ENCODE peak calls at places on chromosomes 11 and 22, in nine cellular contexts. One of them, this sample, is unnamed.

GRCh38 chr11:123532131-123532530 is 102.1 kb downstream of the GRAMD1B start:
- DNase-seq in fibroblast of mammary gland: no peak
- DNase-seq in AG10803: no peak
- DNase-seq in heart right ventricle: no peak
- DNase-seq in mammary epithelial cell: no peak
- DNase-seq in spleen: no peak
- DNase-seq in uterus: no peak
- DNase-seq in pancreas: no peak
- DNase-seq in IMR-90: no peak
- DNase-seq in this sample: no peak

GRCh38 chr11:92219476-92219875 is 5.1 kb upstream of the FAT3 start:
- DNase-seq in AG10803: no peak
- DNase-seq in uterus: no peak
- DNase-seq in IMR-90: no peak
- DNase-seq in spleen: no peak
- DNase-seq in fibroblast of mammary gland: no peak
- DNase-seq in mammary epithelial cell: no peak
- DNase-seq in pancreas: no peak
- DNase-seq in heart right ventricle: no peak
- DNase-seq in this sample: no peak

GRCh38 chr11:10878408-10879214 is 20.8 kb upstream of the ZBED5 start:
- DNase-seq in uterus: no peak
- DNase-seq in IMR-90: peak; percentile 72
- DNase-seq in mammary epithelial cell: peak; percentile 52
- DNase-seq in pancreas: no peak
- DNase-seq in heart right ventricle: peak; percentile 31
- DNase-seq in fibroblast of mammary gland: peak; percentile 83
- DNase-seq in AG10803: peak; percentile 74
- DNase-seq in spleen: no peak
- DNase-seq in this sample: no peak

GRCh38 chr11:48034926-48035876 is 54.8 kb downstream of the PTPRJ start:
- DNase-seq in AG10803: peak; percentile 45
- DNase-seq in IMR-90: no peak
- DNase-seq in uterus: peak; percentile 70
- DNase-seq in mammary epithelial cell: no peak
- DNase-seq in heart right ventricle: peak; percentile 20
- DNase-seq in pancreas: no peak
- DNase-seq in spleen: peak; percentile 60
- DNase-seq in fibroblast of mammary gland: peak; percentile 57
- DNase-seq in this sample: no peak

GRCh38 chr11:19378814-19379213 is 138.1 kb upstream of the E2F8 start:
- DNase-seq in AG10803: peak; percentile 55
- DNase-seq in pancreas: no peak
- DNase-seq in IMR-90: no peak
- DNase-seq in uterus: no peak
- DNase-seq in heart right ventricle: no peak
- DNase-seq in spleen: no peak
- DNase-seq in mammary epithelial cell: no peak
- DNase-seq in fibroblast of mammary gland: peak; percentile 65
- DNase-seq in this sample: no peak

GRCh38 chr11:76266701-76267100 is 60.4 kb upstream of the WNT11 start:
- DNase-seq in spleen: no peak
- DNase-seq in AG10803: no peak
- DNase-seq in fibroblast of mammary gland: no peak
- DNase-seq in uterus: no peak
- DNase-seq in mammary epithelial cell: no peak
- DNase-seq in heart right ventricle: no peak
- DNase-seq in IMR-90: no peak
- DNase-seq in pancreas: no peak
- DNase-seq in this sample: no peak

GRCh38 chr11:109798521-109798920 is 294.7 kb upstream of the ZC3H12C start:
- DNase-seq in fibroblast of mammary gland: no peak
- DNase-seq in spleen: no peak
- DNase-seq in IMR-90: peak; percentile 5
- DNase-seq in mammary epithelial cell: no peak
- DNase-seq in AG10803: peak; percentile 71
- DNase-seq in heart right ventricle: no peak
- DNase-seq in uterus: no peak
- DNase-seq in pancreas: no peak
- DNase-seq in this sample: no peak

GRCh38 chr11:12897867-12898266 is 111.2 kb upstream of the RASSF10 start:
- DNase-seq in spleen: no peak
- DNase-seq in uterus: no peak
- DNase-seq in mammary epithelial cell: no peak
- DNase-seq in heart right ventricle: no peak
- DNase-seq in IMR-90: no peak
- DNase-seq in fibroblast of mammary gland: peak; percentile 25
- DNase-seq in pancreas: no peak
- DNase-seq in AG10803: no peak
- DNase-seq in this sample: no peak

GRCh38 chr11:6241316-6241715 is 2.4 kb downstream of the CNGA4 start:
- DNase-seq in IMR-90: no peak
- DNase-seq in uterus: no peak
- DNase-seq in AG10803: no peak
- DNase-seq in spleen: no peak
- DNase-seq in heart right ventricle: no peak
- DNase-seq in fibroblast of mammary gland: no peak
- DNase-seq in mammary epithelial cell: no peak
- DNase-seq in pancreas: no peak
- DNase-seq in this sample: no peak

GRCh38 chr11:125110506-125110905 is 920 bp downstream of the TMEM218 start:
- DNase-seq in uterus: no peak
- DNase-seq in AG10803: no peak
- DNase-seq in pancreas: no peak
- DNase-seq in fibroblast of mammary gland: peak; percentile 16
- DNase-seq in mammary epithelial cell: no peak
- DNase-seq in heart right ventricle: no peak
- DNase-seq in spleen: no peak
- DNase-seq in IMR-90: no peak
- DNase-seq in this sample: no peak

GRCh38 chr11:8019671-8020597 is 32.8 kb downstream of the EIF3F start:
- DNase-seq in spleen: no peak
- DNase-seq in AG10803: peak; percentile 36
- DNase-seq in uterus: peak; percentile 54
- DNase-seq in fibroblast of mammary gland: peak; percentile 53
- DNase-seq in mammary epithelial cell: peak; percentile 34
- DNase-seq in IMR-90: peak; percentile 40
- DNase-seq in pancreas: peak; percentile 42
- DNase-seq in heart right ventricle: no peak
- DNase-seq in this sample: no peak

GRCh38 chr22:37588540-37589215 is 8.8 kb upstream of the LGALS2 start:
- DNase-seq in AG10803: no peak
- DNase-seq in heart right ventricle: no peak
- DNase-seq in pancreas: no peak
- DNase-seq in spleen: no peak
- DNase-seq in uterus: no peak
- DNase-seq in mammary epithelial cell: no peak
- DNase-seq in fibroblast of mammary gland: no peak
- DNase-seq in IMR-90: no peak
- DNase-seq in this sample: no peak

GRCh38 chr22:37599161-37599560 is 9.5 kb upstream of the GGA1 start:
- DNase-seq in uterus: no peak
- DNase-seq in pancreas: no peak
- DNase-seq in mammary epithelial cell: no peak
- DNase-seq in heart right ventricle: peak; percentile 29
- DNase-seq in fibroblast of mammary gland: no peak
- DNase-seq in AG10803: no peak
- DNase-seq in IMR-90: no peak
- DNase-seq in spleen: no peak
- DNase-seq in this sample: no peak

GRCh38 chr22:37589607-37590006 is 9.7 kb upstream of the LGALS2 start:
- DNase-seq in fibroblast of mammary gland: no peak
- DNase-seq in spleen: no peak
- DNase-seq in AG10803: no peak
- DNase-seq in mammary epithelial cell: no peak
- DNase-seq in heart right ventricle: no peak
- DNase-seq in IMR-90: no peak
- DNase-seq in pancreas: no peak
- DNase-seq in uterus: no peak
- DNase-seq in this sample: no peak

GRCh38 chr22:37591823-37592404 is 12.0 kb upstream of the LGALS2 start:
- DNase-seq in AG10803: no peak
- DNase-seq in spleen: no peak
- DNase-seq in heart right ventricle: no peak
- DNase-seq in uterus: no peak
- DNase-seq in pancreas: no peak
- DNase-seq in IMR-90: no peak
- DNase-seq in mammary epithelial cell: no peak
- DNase-seq in fibroblast of mammary gland: no peak
- DNase-seq in this sample: no peak

GRCh38 chr22:37594237-37594636 is 14.3 kb upstream of the LGALS2 start:
- DNase-seq in uterus: no peak
- DNase-seq in fibroblast of mammary gland: no peak
- DNase-seq in AG10803: no peak
- DNase-seq in spleen: no peak
- DNase-seq in IMR-90: no peak
- DNase-seq in pancreas: no peak
- DNase-seq in heart right ventricle: no peak
- DNase-seq in mammary epithelial cell: no peak
- DNase-seq in this sample: no peak
- H3K4me3 ChIP-seq in uterus: no peak overlapping the region
- H3K4me3 ChIP-seq in fibroblast of mammary gland: no peak overlapping the region
- H3K4me3 ChIP-seq in AG10803: no peak overlapping the region
- H3K4me3 ChIP-seq in spleen: no peak overlapping the region
- H3K4me3 ChIP-seq in IMR-90: no peak overlapping the region
- H3K4me3 ChIP-seq in pancreas: no peak overlapping the region
- H3K4me3 ChIP-seq in heart right ventricle: no peak overlapping the region
- H3K4me3 ChIP-seq in mammary epithelial cell: no peak overlapping the region
- H3K4me3 ChIP-seq in this sample: no peak overlapping the region

GRCh38 chr11:64713031-64713780 is 9.8 kb downstream of the NRXN2 start:
- DNase-seq in uterus: peak; percentile 42
- DNase-seq in mammary epithelial cell: peak; percentile 39
- DNase-seq in spleen: no peak
- DNase-seq in IMR-90: peak; percentile 37
- DNase-seq in heart right ventricle: no peak
- DNase-seq in fibroblast of mammary gland: peak; percentile 21
- DNase-seq in AG10803: peak; percentile 20
- DNase-seq in pancreas: peak; percentile 50
- DNase-seq in this sample: no peak
- H3K4me3 ChIP-seq in uterus: no peak overlapping the region
- H3K4me3 ChIP-seq in mammary epithelial cell: no peak overlapping the region
- H3K4me3 ChIP-seq in spleen: no peak overlapping the region
- H3K4me3 ChIP-seq in IMR-90: no peak overlapping the region
- H3K4me3 ChIP-seq in heart right ventricle: no peak overlapping the region
- H3K4me3 ChIP-seq in fibroblast of mammary gland: no peak overlapping the region
- H3K4me3 ChIP-seq in AG10803: no peak overlapping the region
- H3K4me3 ChIP-seq in pancreas: no peak overlapping the region
- H3K4me3 ChIP-seq in this sample: no peak overlapping the region

GRCh38 chr11:35034401-35034800 is 104.6 kb upstream of the CD44 start:
- DNase-seq in spleen: no peak
- DNase-seq in mammary epithelial cell: no peak
- DNase-seq in AG10803: no peak
- DNase-seq in IMR-90: no peak
- DNase-seq in pancreas: no peak
- DNase-seq in uterus: no peak
- DNase-seq in fibroblast of mammary gland: no peak
- DNase-seq in heart right ventricle: no peak
- DNase-seq in this sample: no peak

GRCh38 chr11:35031869-35032268 is 107.1 kb upstream of the CD44 start:
- DNase-seq in AG10803: no peak
- DNase-seq in pancreas: no peak
- DNase-seq in spleen: no peak
- DNase-seq in heart right ventricle: no peak
- DNase-seq in IMR-90: peak; percentile 70
- DNase-seq in fibroblast of mammary gland: peak; percentile 65
- DNase-seq in mammary epithelial cell: peak; percentile 93
- DNase-seq in uterus: no peak
- DNase-seq in this sample: no peak

GRCh38 chr11:35029979-35030378 is 109.0 kb upstream of the CD44 start:
- DNase-seq in fibroblast of mammary gland: peak; percentile 95
- DNase-seq in heart right ventricle: no peak
- DNase-seq in mammary epithelial cell: peak; percentile 79
- DNase-seq in spleen: no peak
- DNase-seq in uterus: no peak
- DNase-seq in AG10803: peak; percentile 77
- DNase-seq in IMR-90: peak; percentile 84
- DNase-seq in pancreas: no peak
- DNase-seq in this sample: no peak

GRCh38 chr11:35033011-35033410 is 106.0 kb upstream of the CD44 start:
- DNase-seq in pancreas: no peak
- DNase-seq in mammary epithelial cell: no peak
- DNase-seq in IMR-90: no peak
- DNase-seq in heart right ventricle: no peak
- DNase-seq in uterus: no peak
- DNase-seq in AG10803: no peak
- DNase-seq in fibroblast of mammary gland: no peak
- DNase-seq in spleen: no peak
- DNase-seq in this sample: no peak

GRCh38 chr11:35030716-35031213 is 108.2 kb upstream of the CD44 start:
- DNase-seq in pancreas: no peak
- DNase-seq in heart right ventricle: peak; percentile 58
- DNase-seq in spleen: no peak
- DNase-seq in fibroblast of mammary gland: peak; percentile 99
- DNase-seq in uterus: peak; percentile 72
- DNase-seq in AG10803: peak; percentile 90
- DNase-seq in IMR-90: peak; percentile 98
- DNase-seq in mammary epithelial cell: peak; percentile 97
- DNase-seq in this sample: peak; percentile 79
- H3K4me3 ChIP-seq in pancreas: no peak overlapping the region
- H3K4me3 ChIP-seq in heart right ventricle: no peak overlapping the region
- H3K4me3 ChIP-seq in spleen: no peak overlapping the region
- H3K4me3 ChIP-seq in fibroblast of mammary gland: no peak overlapping the region
- H3K4me3 ChIP-seq in uterus: no peak overlapping the region
- H3K4me3 ChIP-seq in AG10803: no peak overlapping the region
- H3K4me3 ChIP-seq in IMR-90: no peak overlapping the region
- H3K4me3 ChIP-seq in mammary epithelial cell: no peak overlapping the region
- H3K4me3 ChIP-seq in this sample: no peak overlapping the region

GRCh38 chr22:30870451-30871345 is 97.9 kb downstream of the MORC2 start:
- DNase-seq in heart right ventricle: no peak
- DNase-seq in spleen: peak; percentile 70
- DNase-seq in fibroblast of mammary gland: no peak
- DNase-seq in uterus: peak; percentile 9
- DNase-seq in AG10803: no peak
- DNase-seq in pancreas: no peak
- DNase-seq in IMR-90: no peak
- DNase-seq in mammary epithelial cell: no peak
- DNase-seq in this sample: no peak

GRCh38 chr22:30871391-30872281 is 96.9 kb downstream of the MORC2 start:
- DNase-seq in heart right ventricle: no peak
- DNase-seq in mammary epithelial cell: no peak
- DNase-seq in uterus: no peak
- DNase-seq in pancreas: peak; percentile 5
- DNase-seq in AG10803: no peak
- DNase-seq in fibroblast of mammary gland: no peak
- DNase-seq in spleen: peak; percentile 66
- DNase-seq in IMR-90: no peak
- DNase-seq in this sample: no peak

GRCh38 chr22:30867746-30868662 is 100.6 kb downstream of the MORC2 start:
- DNase-seq in pancreas: no peak
- DNase-seq in mammary epithelial cell: no peak
- DNase-seq in spleen: peak; percentile 43
- DNase-seq in uterus: peak; percentile 8
- DNase-seq in fibroblast of mammary gland: no peak
- DNase-seq in AG10803: no peak
- DNase-seq in IMR-90: no peak
- DNase-seq in heart right ventricle: no peak
- DNase-seq in this sample: no peak

GRCh38 chr22:30868663-30869385 is 99.8 kb downstream of the MORC2 start:
- DNase-seq in heart right ventricle: no peak
- DNase-seq in IMR-90: peak; percentile 75
- DNase-seq in pancreas: no peak
- DNase-seq in spleen: no peak
- DNase-seq in AG10803: no peak
- DNase-seq in uterus: peak; percentile 8
- DNase-seq in fibroblast of mammary gland: peak; percentile 48
- DNase-seq in mammary epithelial cell: no peak
- DNase-seq in this sample: no peak

GRCh38 chr22:30869996-30870395 is 98.6 kb downstream of the MORC2 start:
- DNase-seq in spleen: peak; percentile 51
- DNase-seq in IMR-90: no peak
- DNase-seq in heart right ventricle: no peak
- DNase-seq in AG10803: no peak
- DNase-seq in mammary epithelial cell: no peak
- DNase-seq in uterus: no peak
- DNase-seq in fibroblast of mammary gland: no peak
- DNase-seq in pancreas: no peak
- DNase-seq in this sample: no peak
- H3K4me3 ChIP-seq in spleen: no peak overlapping the region
- H3K4me3 ChIP-seq in IMR-90: no peak overlapping the region
- H3K4me3 ChIP-seq in heart right ventricle: no peak overlapping the region
- H3K4me3 ChIP-seq in AG10803: no peak overlapping the region
- H3K4me3 ChIP-seq in mammary epithelial cell: no peak overlapping the region
- H3K4me3 ChIP-seq in uterus: no peak overlapping the region
- H3K4me3 ChIP-seq in fibroblast of mammary gland: no peak overlapping the region
- H3K4me3 ChIP-seq in pancreas: no peak overlapping the region
- H3K4me3 ChIP-seq in this sample: no peak overlapping the region